ENCODE peak calls at places on chromosomes 5 and 9, in seven cellular contexts. B is SJSA1; E is A673; U is cardiac muscle cell; D is CD8-positive, alpha-beta T cell; L is left ventricle myocardium inferior; V is SK-N-MC. X is an unnamed sample.

GRCh38 chr9:81022177-81022576 is 667.2 kb downstream of the TLE1 start:
- DNase-seq in D (no peak), U (peak), V (no peak), E (no peak), L (no peak), B (no peak), X (no peak)

GRCh38 chr9:135908334-135909204 is 1.2 kb upstream of the CAMSAP1 start:
- DNase-seq in V (no peak), E (no peak), B (no peak), U (no peak), D (no peak), L (no peak), X (no peak)

GRCh38 chr5:112579771-112580170 is 157.9 kb upstream of the APC start:
- DNase-seq in B (no peak), L (no peak), E (no peak), D (no peak), V (no peak), U (no peak), X (no peak)

GRCh38 chr9:89870207-89870606 is 265.4 kb downstream of the GADD45G start:
- DNase-seq in V (no peak), D (no peak), B (no peak), L (no peak), E (no peak), U (no peak), X (no peak)

GRCh38 chr5:103258957-103259704 is 568 bp downstream of the MACIR start:
- DNase-seq in D (peak), L (peak), U (peak), V (no peak), E (peak), B (peak), X (peak)

GRCh38 chr9:38227061-38227540 is 158.1 kb upstream of the SHB start:
- DNase-seq in U (peak), L (no peak), D (peak), V (no peak), E (peak), B (peak), X (no peak)

GRCh38 chr9:614421-614820 is 227.1 kb upstream of the DMRT1 start:
- DNase-seq in B (no peak), U (no peak), D (no peak), V (no peak), L (no peak), E (no peak), X (no peak)

GRCh38 chr9:133874061-133874638 is 118.0 kb downstream of the VAV2 start:
- DNase-seq in U (peak), L (no peak), D (no peak), V (no peak), E (no peak), B (peak), X (no peak)

GRCh38 chr9:91285729-91286353 is 75.9 kb downstream of the AUH start:
- DNase-seq in L (no peak), U (no peak), B (no peak), E (no peak), V (no peak), D (no peak), X (no peak)

GRCh38 chr9:74804018-74804385 is 83.7 kb downstream of the TRPM6 start:
- DNase-seq in V (no peak), B (no peak), D (no peak), L (no peak), U (no peak), E (no peak), X (no peak)

GRCh38 chr9:107983762-107984161 is 494.2 kb upstream of the KLF4 start:
- DNase-seq in E (no peak), L (no peak), U (no peak), D (no peak), B (no peak), V (no peak), X (no peak)

GRCh38 chr5:154729613-154730012 is 25.6 kb upstream of the LARP1 start:
- DNase-seq in D (no peak), V (no peak), L (no peak), U (no peak), E (peak), B (no peak), X (no peak)

GRCh38 chr5:28012538-28012937 is 974.2 kb upstream of the CDH9 start:
- DNase-seq in U (no peak), B (no peak), L (no peak), E (no peak), D (no peak), V (no peak), X (no peak)

DNA sequence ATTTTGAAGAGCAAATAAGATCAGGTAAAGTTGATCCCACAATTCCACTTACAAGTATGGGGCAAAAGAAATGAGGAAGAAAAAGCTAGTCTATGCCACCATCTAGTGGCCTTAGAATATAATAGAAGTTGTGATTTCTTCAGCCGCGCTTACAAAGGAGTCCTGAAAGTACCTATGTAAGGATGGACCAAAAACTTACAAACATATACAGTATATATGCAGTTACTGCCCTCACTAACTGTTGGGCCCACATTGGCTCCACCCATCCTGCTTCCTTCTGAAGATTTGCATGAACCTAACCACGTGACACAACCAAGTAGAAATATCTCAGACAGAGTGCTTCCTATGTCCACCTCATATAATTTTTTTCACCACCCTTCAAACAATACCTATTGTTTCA is 11.7 kb upstream of the OR13D1 start:
- DNase-seq in V (peak), D (no peak), L (no peak), U (peak), B (no peak), E (peak), X (no peak)
- H3K27ac ChIP-seq in V (no peak), D (no peak), L (no peak), U (no peak), B (no peak), E (no peak), X (no peak)

GRCh38 chr5:32223972-32224608 is 50.0 kb upstream of the GOLPH3 start:
- DNase-seq in V (no peak), E (no peak), U (peak), B (peak), L (no peak), D (no peak), X (no peak)
- H3K27ac ChIP-seq in V (no peak), E (no peak), U (peak), B (peak), L (peak), D (no peak), X (no peak)

GRCh38 chr9:34559616-34560546 is 29.6 kb downstream of the CNTFR start:
- DNase-seq in U (peak), E (no peak), B (no peak), V (no peak), D (no peak), L (peak), X (no peak)
- H3K27ac ChIP-seq in U (peak), E (no peak), B (no peak), V (no peak), D (no peak), L (peak), X (peak)

GRCh38 chr5:181051841-181052525 is 11.9 kb downstream of the BTNL9 start:
- DNase-seq in V (no peak), E (no peak), U (no peak), B (no peak), L (no peak), D (no peak), X (no peak)
- H3K27ac ChIP-seq in V (no peak), E (no peak), U (no peak), B (no peak), L (peak), D (no peak), X (no peak)